ENCODE peak calls at places on chromosomes 7 and 10, in six cellular contexts. M, E, V, P, W and L are unnamed samples.

GRCh38 chr10:78071140-78071856 is 37.6 kb downstream of the RPS24 start:
- DNase-seq in M (no peak), E (no peak), V (no peak), P (no peak), W (no peak), L (no peak)

GRCh38 chr10:112307631-112308502 is 24.7 kb downstream of the TECTB start:
- DNase-seq in M (no peak), E (no peak), V (peak; percentile 73), P (peak; percentile 2), W (no peak), L (no peak)

GRCh38 chr10:35882422-35883150 is 240.5 kb upstream of the FZD8 start:
- DNase-seq in M (no peak), E (no peak), V (no peak), P (no peak), W (no peak), L (no peak)

GRCh38 chr7:93146465-93147127 is 1.6 kb downstream of the SAMD9L start:
- DNase-seq in M (no peak), E (no peak), V (no peak), P (no peak), W (no peak), L (no peak)

GRCh38 chr10:78555128-78555527 is 513.6 kb upstream of the ZMIZ1 start:
- DNase-seq in M (no peak), E (no peak), V (no peak), P (no peak), W (no peak), L (no peak)

GRCh38 chr7:130345106-130345505 is 490 bp downstream of the CPA5 start:
- DNase-seq in M (no peak), E (no peak), V (no peak), P (no peak), W (no peak), L (no peak)

GRCh38 chr7:7770228-7770627 is 51.8 kb upstream of the RPA3 start:
- DNase-seq in M (no peak), E (no peak), V (no peak), P (no peak), W (no peak), L (no peak)

GRCh38 chr7:94178247-94178646 is 174.1 kb upstream of the BET1 start:
- DNase-seq in M (no peak), E (no peak), V (no peak), P (no peak), W (no peak), L (no peak)

GRCh38 chr10:127619550-127619949 is 70.4 kb downstream of the NPS start:
- DNase-seq in M (peak; percentile 92), E (no peak), V (no peak), P (no peak), W (no peak), L (no peak)

GRCh38 chr7:135326636-135327280 is 93.1 kb downstream of the STRA8 start:
- DNase-seq in M (no peak), E (no peak), V (no peak), P (no peak), W (no peak), L (no peak)

GRCh38 chr7:17369686-17370426 is 71.4 kb downstream of the AHR start:
- DNase-seq in M (no peak), E (peak; percentile 16), V (peak; percentile 80), P (no peak), W (peak; percentile 24), L (no peak)

GRCh38 chr10:33252794-33253203 is 81.7 kb downstream of the NRP1 start:
- DNase-seq in M (no peak), E (no peak), V (peak; percentile 73), P (no peak), W (no peak), L (no peak)

GRCh38 chr7:97174308-97174707 is 56.8 kb downstream of the SDHAF3 start:
- DNase-seq in M (no peak), E (no peak), V (no peak), P (no peak), W (no peak), L (no peak)

GRCh38 chr7:30321089-30321991 is 36.9 kb downstream of the ZNRF2 start:
- DNase-seq in M (no peak), E (no peak), V (no peak), P (no peak), W (no peak), L (no peak)

GRCh38 chr10:132793871-132794849 is 8.2 kb upstream of the NKX6-2 start:
- DNase-seq in M (no peak), E (no peak), V (no peak), P (no peak), W (no peak), L (no peak)

GRCh38 chr7:134104166-134104565 is 23.0 kb upstream of the LRGUK start:
- DNase-seq in M (no peak), E (no peak), V (no peak), P (no peak), W (no peak), L (no peak)

GRCh38 chr7:3641556-3641955 is 340.5 kb downstream of the SDK1 start:
- DNase-seq in M (no peak), E (no peak), V (no peak), P (no peak), W (no peak), L (no peak)

GRCh38 chr10:114250246-114250645 is 11.2 kb downstream of the VWA2 start:
- DNase-seq in M (no peak), E (no peak), V (no peak), P (no peak), W (no peak), L (no peak)

GRCh38 chr10:71351628-71352319 is 32.7 kb downstream of the SLC29A3 start:
- DNase-seq in M (no peak), E (peak; percentile 22), V (no peak), P (no peak), W (no peak), L (no peak)

GRCh38 chr10:15344876-15345285 is 26.2 kb downstream of the FAM171A1 start:
- DNase-seq in M (no peak), E (peak; percentile 19), V (peak; percentile 24), P (no peak), W (no peak), L (no peak)

GRCh38 chr10:15344256-15344875 is 26.7 kb downstream of the FAM171A1 start:
- DNase-seq in M (no peak), E (no peak), V (no peak), P (no peak), W (no peak), L (no peak)

GRCh38 chr10:15347205-15347604 is 23.9 kb downstream of the FAM171A1 start:
- DNase-seq in M (no peak), E (no peak), V (no peak), P (no peak), W (no peak), L (no peak)

GRCh38 chr10:15346440-15347141 is 24.5 kb downstream of the FAM171A1 start:
- DNase-seq in M (no peak), E (peak; percentile 22), V (no peak), P (no peak), W (no peak), L (no peak)

GRCh38 chr10:15345450-15345849 is 25.6 kb downstream of the FAM171A1 start:
- DNase-seq in M (no peak), E (no peak), V (no peak), P (no peak), W (no peak), L (no peak)
- H3K27ac ChIP-seq in M (peak overlapping the region; percentile 87), E (peak overlapping the region; percentile 64), V (no peak overlapping the region), P (no peak overlapping the region), W (no peak overlapping the region), L (no peak overlapping the region)

DNA sequence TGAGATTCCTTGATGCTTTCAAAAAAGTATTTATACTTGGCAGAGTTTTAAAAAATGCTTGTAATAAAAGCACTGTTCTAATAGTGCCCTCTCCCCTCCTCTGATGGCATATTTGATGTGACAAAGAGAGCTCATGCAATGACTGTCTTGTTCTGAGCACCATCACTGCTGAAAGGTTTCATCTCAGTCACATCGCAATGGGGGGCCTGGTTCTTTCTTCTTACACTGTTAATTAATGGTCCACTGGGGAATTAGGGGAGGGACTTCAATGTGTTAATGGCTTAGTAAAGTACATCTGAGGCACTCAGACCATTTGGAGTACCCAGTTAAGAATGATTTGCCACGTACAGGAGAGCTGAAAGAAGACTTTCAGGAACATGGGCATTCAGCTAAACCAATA is 118.5 kb downstream of the SNX10 start:
- DNase-seq in M (no peak), E (no peak), V (no peak), P (no peak), W (no peak), L (no peak)
- H3K27ac ChIP-seq in M (no peak overlapping the region), E (no peak overlapping the region), V (no peak overlapping the region), P (no peak overlapping the region), W (no peak overlapping the region), L (no peak overlapping the region)

DNA sequence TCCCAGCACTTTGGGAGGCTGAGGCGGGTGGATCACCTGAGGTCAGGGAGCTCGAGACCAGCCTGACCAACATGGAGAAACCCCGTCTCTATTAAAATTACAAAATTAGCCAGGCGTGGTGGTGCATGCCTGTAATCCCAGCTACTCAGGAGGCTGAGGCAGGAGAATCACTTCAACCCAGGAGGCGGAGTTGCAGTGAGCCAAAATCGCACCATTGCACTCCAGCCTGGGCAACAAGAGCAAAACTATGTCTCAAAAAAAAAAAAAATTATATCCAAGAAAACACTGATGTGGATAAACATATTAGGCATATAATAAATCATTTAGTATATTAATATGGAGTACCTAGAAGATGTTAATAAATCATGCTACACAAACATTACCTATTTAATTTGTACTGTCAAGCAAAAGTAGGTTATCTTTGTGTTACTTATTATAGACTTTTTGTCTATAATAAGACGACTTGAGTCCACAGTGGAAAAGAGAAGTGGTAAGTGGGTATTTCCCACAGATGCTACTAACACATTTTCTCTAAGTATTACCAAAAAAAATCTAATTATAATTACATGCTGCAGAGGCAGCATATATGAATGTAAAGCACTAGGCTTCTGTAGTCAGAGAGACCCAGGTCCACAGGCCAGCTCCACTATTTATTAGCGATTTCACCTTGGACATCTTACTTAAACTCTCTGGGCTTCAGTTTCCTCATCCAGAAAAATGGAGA is 34.5 kb downstream of the DNMBP start:
- DNase-seq in M (no peak), E (no peak), V (no peak), P (no peak), W (no peak), L (no peak)
- H3K27ac ChIP-seq in M (no peak overlapping the region), E (peak overlapping the region; percentile 74), V (peak overlapping the region; percentile 47), P (no peak overlapping the region), W (peak overlapping the region; percentile 76), L (peak overlapping the region; percentile 86)

GRCh38 chr7:47451851-47452205 is 130.1 kb downstream of the TNS3 start:
- DNase-seq in M (no peak), E (no peak), V (no peak), P (no peak), W (no peak), L (no peak)

GRCh38 chr7:47446871-47447466 is 134.9 kb downstream of the TNS3 start:
- DNase-seq in M (no peak), E (no peak), V (no peak), P (no peak), W (no peak), L (no peak)

GRCh38 chr7:47447621-47448349 is 134.1 kb downstream of the TNS3 start:
- DNase-seq in M (no peak), E (no peak), V (no peak), P (no peak), W (no peak), L (no peak)

GRCh38 chr7:47449810-47450586 is 131.9 kb downstream of the TNS3 start:
- DNase-seq in M (no peak), E (no peak), V (no peak), P (no peak), W (no peak), L (no peak)

DNA sequence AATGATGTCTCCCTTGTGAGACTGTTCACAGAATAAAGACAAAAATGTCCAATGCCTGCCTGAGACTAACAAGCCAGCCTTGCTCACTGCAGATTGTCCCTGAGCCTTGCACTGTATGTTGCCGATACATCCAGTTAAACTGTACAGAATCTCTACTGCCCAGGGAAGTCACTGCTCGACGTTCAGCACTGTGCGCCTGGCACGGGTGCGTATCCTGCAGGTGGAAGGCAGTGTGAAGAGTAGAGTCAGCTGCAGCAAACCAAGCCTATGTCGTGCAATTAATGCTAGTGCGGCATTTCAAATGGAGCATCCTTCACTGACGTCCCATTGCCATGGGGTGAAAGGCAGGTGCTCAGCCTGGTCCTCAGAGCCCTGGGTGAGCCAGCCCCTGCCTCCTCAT is 132.9 kb downstream of the TNS3 start:
- DNase-seq in M (no peak), E (no peak), V (no peak), P (no peak), W (no peak), L (no peak)
- H3K27ac ChIP-seq in M (no peak overlapping the region), E (no peak overlapping the region), V (no peak overlapping the region), P (no peak overlapping the region), W (no peak overlapping the region), L (no peak overlapping the region)